ENCODE peak calls at places on chromosomes 6 and 20, in four cellular contexts. One of them, this sample, is unnamed.

GRCh38 chr6:83006270-83006905 is 59.3 kb downstream of the UBE3D start:
- DNase-seq in putamen: no peak
- DNase-seq in T follicular helper cell: no peak
- DNase-seq in anterior cingulate cortex: no peak
- DNase-seq in this sample: no peak

GRCh38 chr6:35736982-35737412 is at the start of gene ARMC12:
- DNase-seq in putamen: no peak
- DNase-seq in T follicular helper cell: no peak
- DNase-seq in anterior cingulate cortex: no peak
- DNase-seq in this sample: no peak

GRCh38 chr20:54276577-54277169 is 68.8 kb downstream of the PFDN4 start:
- DNase-seq in putamen: no peak
- DNase-seq in T follicular helper cell: no peak
- DNase-seq in anterior cingulate cortex: no peak
- DNase-seq in this sample: no peak

GRCh38 chr6:71250050-71250689 is 38.4 kb upstream of the OGFRL1 start:
- DNase-seq in putamen: peak
- DNase-seq in T follicular helper cell: no peak
- DNase-seq in anterior cingulate cortex: no peak
- DNase-seq in this sample: peak

GRCh38 chr20:6746901-6747609 is 20.4 kb upstream of the BMP2 start:
- DNase-seq in putamen: no peak
- DNase-seq in T follicular helper cell: no peak
- DNase-seq in anterior cingulate cortex: no peak
- DNase-seq in this sample: no peak

GRCh38 chr6:143064996-143065683 is 4.5 kb downstream of the AIG1 start:
- DNase-seq in putamen: no peak
- DNase-seq in T follicular helper cell: no peak
- DNase-seq in anterior cingulate cortex: no peak
- DNase-seq in this sample: no peak

GRCh38 chr6:22940571-22941290 is 371.4 kb downstream of the HDGFL1 start:
- DNase-seq in putamen: no peak
- DNase-seq in T follicular helper cell: no peak
- DNase-seq in anterior cingulate cortex: no peak
- DNase-seq in this sample: no peak

GRCh38 chr20:39897058-39897457 is 792.0 kb downstream of the MAFB start:
- DNase-seq in putamen: no peak
- DNase-seq in T follicular helper cell: no peak
- DNase-seq in anterior cingulate cortex: no peak
- DNase-seq in this sample: no peak

GRCh38 chr6:167855825-167856425 is 29.2 kb downstream of the AFDN start:
- DNase-seq in putamen: no peak
- DNase-seq in T follicular helper cell: no peak
- DNase-seq in anterior cingulate cortex: no peak
- DNase-seq in this sample: no peak

This sample was measured in KG1.